ENCODE peak calls at places on chromosomes 16 and 17, in six cellular contexts. Y is cardiac muscle cell, F is neural progenitor cell, D is Karpas-422, T is testis, L is aorta. O is an unnamed sample. For H3K27me3 and H3K4me1, the result is how much of the 10 kb centered on the place peaks cover.

GRCh38 chr17:3695723-3696411 is at the start of gene P2RX5:
- DNase-seq in T (no peak), L (no peak), Y (peak), F (peak), D (peak), O (no peak)

GRCh38 chr16:51149251-51149661 is 1.8 kb downstream of the SALL1 start:
- DNase-seq in Y (peak), L (no peak), D (no peak), T (no peak), F (peak), O (no peak)

GRCh38 chr16:76535-77272 is 1.3 kb upstream of the MPG start:
- DNase-seq in Y (no peak), F (no peak), T (peak), D (no peak), L (peak), O (peak)

GRCh38 chr16:61233718-61234117 is 802.5 kb downstream of the CDH8 start:
- DNase-seq in D (no peak), L (no peak), F (no peak), T (no peak), Y (no peak), O (no peak)

GRCh38 chr17:29495011-29495410 is 71.8 kb downstream of the ABHD15 start:
- DNase-seq in Y (no peak), D (no peak), L (no peak), F (no peak), T (no peak), O (no peak)

GRCh38 chr16:23407436-23408125 is 45.4 kb downstream of the COG7 start:
- DNase-seq in T (no peak), F (no peak), Y (no peak), L (no peak), D (no peak), O (no peak)

GRCh38 chr16:10497132-10498088 is 83.0 kb downstream of the EMP2 start:
- DNase-seq in T (no peak), F (no peak), D (no peak), L (no peak), Y (no peak), O (no peak)

GRCh38 chr17:70168979-70169706 is at the start of gene KCNJ2:
- DNase-seq in F (peak), T (peak), D (peak), Y (peak), L (peak), O (peak)

GRCh38 chr16:15485175-15485574 is 50.8 kb downstream of the BMERB1 start:
- DNase-seq in L (no peak), Y (no peak), D (no peak), T (no peak), F (no peak), O (no peak)

GRCh38 chr17:7438050-7438614 is 1.2 kb upstream of the FGF11 start:
- DNase-seq in T (peak), D (no peak), L (peak), Y (peak), F (peak), O (peak)

GRCh38 chr17:3796110-3796821 is 4.7 kb downstream of the ITGAE start:
- DNase-seq in L (no peak), T (no peak), Y (no peak), F (no peak), D (no peak), O (no peak)

GRCh38 chr17:2263183-2263954 is 40.2 kb downstream of the SMG6 start:
- DNase-seq in T (no peak), Y (no peak), L (no peak), D (no peak), F (no peak), O (no peak)

GRCh38 chr16:67030221-67030962 is 1.4 kb downstream of the CBFB start:
- DNase-seq in D (no peak), L (no peak), T (peak), Y (no peak), F (no peak), O (no peak)

GRCh38 chr17:62627219-62627903 is at the start of gene MRC2:
- DNase-seq in T (peak), D (no peak), Y (peak), F (peak), L (peak), O (peak)

GRCh38 chr16:24875466-24875865 is 29.7 kb downstream of the SLC5A11 start:
- DNase-seq in D (no peak), Y (no peak), F (no peak), T (no peak), L (no peak), O (no peak)

GRCh38 chr17:42781639-42782401 is 1.4 kb downstream of the WNK4 start:
- DNase-seq in L (no peak), Y (no peak), T (no peak), D (no peak), F (no peak), O (no peak)

GRCh38 chr17:61490540-61490975 is 38.3 kb downstream of the TBX4 start:
- DNase-seq in D (no peak), L (no peak), F (no peak), Y (no peak), T (no peak), O (no peak)

GRCh38 chr16:78607022-78607421 is 507.6 kb downstream of the WWOX start:
- DNase-seq in F (no peak), D (no peak), L (no peak), Y (no peak), T (no peak), O (no peak)

GRCh38 chr16:65453646-65454045 is 331.8 kb upstream of the CDH11 start:
- DNase-seq in F (peak), Y (no peak), L (no peak), D (no peak), T (no peak), O (no peak)

GRCh38 chr17:31392002-31392855 is 754 bp downstream of the RAB11FIP4 start:
- DNase-seq in F (peak), D (no peak), Y (no peak), L (no peak), T (peak), O (no peak)

GRCh38 chr16:7137560-7138330 is 194.9 kb upstream of the RBFOX1 start:
- DNase-seq in Y (no peak), D (no peak), F (no peak), T (no peak), L (no peak), O (no peak)

GRCh38 chr17:57285681-57286080 is 29.4 kb downstream of the MSI2 start:
- DNase-seq in D (no peak), T (no peak), L (no peak), F (no peak), Y (no peak), O (no peak)

GRCh38 chr17:66746736-66747135 is 88.2 kb upstream of the CACNG5 start:
- DNase-seq in T (peak), F (no peak), Y (no peak), D (no peak), L (no peak), O (no peak)

GRCh38 chr16:83977056-83977815 is 9.2 kb downstream of the NECAB2 start:
- DNase-seq in T (no peak), L (peak), D (no peak), Y (no peak), F (no peak), O (no peak)

GRCh38 chr17:82941021-82942001 is 101.5 kb upstream of the ZNF750 start:
- DNase-seq in F (no peak), L (peak), Y (no peak), T (no peak), D (no peak), O (no peak)

GRCh38 chr16:3950343-3951193 is 70.1 kb upstream of the CREBBP start:
- DNase-seq in T (peak), Y (no peak), D (no peak), L (peak), F (no peak), O (peak)
- H3K27ac ChIP-seq in T (peak), Y (no peak), D (no peak), L (peak), F (no peak), O (peak)

GRCh38 chr16:86730597-86730996 is 152.2 kb downstream of the FOXL1 start:
- DNase-seq in L (no peak), D (no peak), T (no peak), Y (no peak), F (no peak), O (no peak)

GRCh38 chr16:86734559-86735480 is 156.5 kb downstream of the FOXL1 start:
- DNase-seq in F (no peak), L (no peak), Y (no peak), T (no peak), D (no peak), O (no peak)

GRCh38 chr16:86735727-86736126 is 157.4 kb downstream of the FOXL1 start:
- DNase-seq in T (no peak), D (no peak), F (no peak), L (no peak), Y (no peak), O (no peak)

GRCh38 chr16:86732621-86733297 is 154.4 kb downstream of the FOXL1 start:
- DNase-seq in D (no peak), Y (peak), L (no peak), T (no peak), F (peak), O (no peak)

GRCh38 chr16:86733526-86734254 is 155.3 kb downstream of the FOXL1 start:
- DNase-seq in L (no peak), F (peak), Y (no peak), D (no peak), T (no peak), O (no peak)
- H3K27me3 ChIP-seq in L (under half), F (under half), Y (under half), D (under half), T (under half), O (under half)

GRCh38 chr16:74990832-74991231 is 5.9 kb upstream of the WDR59 start:
- DNase-seq in D (no peak), L (no peak), T (no peak), F (no peak), Y (no peak), O (no peak)
- H3K4me1 ChIP-seq in D (under half), L (under half), T (under half), F (under half), Y (under half), O (under half)

GRCh38 chr16:22282254-22282892 is 14.8 kb upstream of the POLR3E start:
- DNase-seq in Y (no peak), D (no peak), L (no peak), F (no peak), T (no peak), O (no peak)

GRCh38 chr16:22284637-22285515 is 12.3 kb upstream of the POLR3E start:
- DNase-seq in Y (no peak), L (no peak), F (no peak), D (no peak), T (no peak), O (no peak)
- H3K27ac ChIP-seq in Y (no peak), L (no peak), F (no peak), D (no peak), T (no peak), O (no peak)

GRCh38 chr17:81113158-81113724 is 52.1 kb upstream of the PVALEF start:
- DNase-seq in L (no peak), F (no peak), Y (no peak), T (no peak), D (no peak), O (no peak)

GRCh38 chr17:81115749-81116464 is 49.4 kb upstream of the PVALEF start:
- DNase-seq in F (no peak), Y (no peak), D (no peak), T (no peak), L (no peak), O (no peak)

GRCh38 chr17:81115219-81115618 is 50.1 kb upstream of the PVALEF start:
- DNase-seq in F (no peak), L (no peak), D (no peak), Y (no peak), T (no peak), O (no peak)

GRCh38 chr17:81116704-81117103 is 48.6 kb upstream of the PVALEF start:
- DNase-seq in F (no peak), T (no peak), L (no peak), D (no peak), Y (no peak), O (no peak)

GRCh38 chr17:81114694-81115093 is 50.6 kb upstream of the PVALEF start:
- DNase-seq in T (no peak), L (no peak), F (no peak), Y (no peak), D (no peak), O (no peak)
- H3K27me3 ChIP-seq in T (under half), L (under half), F (under half), Y (under half), D (under half), O (under half)

DNA sequence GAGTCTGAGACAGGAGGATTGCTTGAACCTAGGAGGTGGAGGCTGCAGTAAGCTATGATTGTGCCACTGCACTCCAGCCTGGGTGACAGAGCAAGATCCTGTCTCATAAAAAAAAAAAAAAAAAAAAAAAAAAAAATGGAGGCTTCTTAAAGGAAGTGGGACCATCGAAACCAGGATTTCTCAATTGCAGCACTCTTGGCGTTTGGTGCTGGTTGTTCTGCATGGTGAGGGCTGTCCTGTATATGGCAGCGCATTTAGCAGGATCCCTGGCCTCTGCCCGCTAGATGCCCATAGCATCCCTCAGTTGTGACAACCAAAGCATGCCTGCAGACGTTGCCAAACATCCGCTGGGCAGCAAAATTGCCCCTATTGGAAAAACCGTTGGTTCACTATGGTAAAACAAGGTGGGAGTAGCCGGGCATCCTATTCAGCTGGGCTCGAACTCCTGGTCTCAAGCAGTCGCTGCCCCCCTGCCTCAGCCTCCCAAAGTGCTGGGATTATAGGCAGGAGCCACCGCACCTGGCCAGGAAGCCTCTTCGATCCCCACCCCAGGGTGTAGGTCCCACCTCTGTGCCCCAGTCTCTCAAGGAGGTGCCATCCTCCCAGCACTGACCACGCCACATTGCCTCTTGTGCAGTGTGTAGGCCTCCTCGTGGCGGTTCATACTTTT is 6.5 kb upstream of the NPIPB7 start:
- DNase-seq in Y (no peak), F (no peak), T (no peak), L (peak), D (no peak), O (no peak)
- H3K4me1 ChIP-seq in Y (under half), F (under half), T (under half), L (under half), D (under half), O (under half)

GRCh38 chr17:56020369-56020768 is 132.9 kb upstream of the ANKFN1 start:
- DNase-seq in D (no peak), L (no peak), Y (no peak), F (no peak), T (no peak), O (no peak)
- H3K27ac ChIP-seq in D (no peak), L (no peak), Y (no peak), F (no peak), T (no peak), O (no peak)

DNA sequence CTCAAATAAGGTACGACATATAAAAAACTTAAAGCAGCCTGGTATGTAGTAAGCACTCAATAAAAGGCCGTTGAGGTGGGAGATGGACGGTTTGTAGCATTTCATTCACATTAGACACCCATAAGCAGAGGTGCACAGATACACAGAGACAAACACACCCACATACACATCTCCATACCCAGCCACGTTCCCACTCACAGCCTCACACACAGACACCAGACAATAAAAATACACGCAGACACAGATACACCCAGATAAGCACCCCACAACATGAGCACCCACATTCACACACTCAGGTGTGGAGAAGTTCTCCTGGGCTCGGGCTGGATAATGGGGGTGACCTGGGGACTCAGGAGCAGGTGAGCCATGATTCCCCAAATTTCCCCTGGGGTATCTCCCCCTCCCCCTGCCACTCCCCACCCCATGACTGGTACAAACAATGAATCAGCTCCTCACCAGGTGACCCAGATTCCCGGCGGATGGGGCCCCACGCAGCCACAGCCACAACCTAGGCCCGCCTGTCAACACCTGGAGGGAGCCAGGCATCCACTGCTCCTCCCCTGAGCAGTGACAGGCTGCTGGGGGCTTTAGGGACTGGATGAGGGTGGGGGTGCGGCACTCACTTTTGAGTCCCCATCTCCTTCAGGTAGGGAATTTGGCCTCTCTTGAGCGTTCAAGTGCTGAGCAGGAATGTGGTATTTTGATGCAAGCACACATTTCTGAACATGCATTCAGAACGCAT is 2.7 kb downstream of the DLX3 start:
- DNase-seq in F (peak), T (no peak), D (no peak), L (no peak), Y (no peak), O (no peak)
- H3K27me3 ChIP-seq in F (half or more), T (under half), D (under half), L (under half), Y (half or more), O (half or more)

GRCh38 chr17:77419095-77419494 is 278.3 kb downstream of the SEC14L1 start:
- DNase-seq in Y (no peak), F (no peak), D (no peak), T (no peak), L (no peak), O (peak)
- H3K4me1 ChIP-seq in Y (under half), F (under half), D (under half), T (under half), L (under half), O (under half)

O was measured in heart left ventricle.